ENCODE peak calls at places on chromosomes 16 and 17, in four cellular contexts. R is stimulated activated CD4-positive, alpha-beta T cell treated with anti-CD3 and anti-CD28 coated beads, Interleukin-1b, Interleukin-23, amount 100 ng/mL, for 1 hour; P is EH; G is A549. U is an unnamed sample.

GRCh38 chr17:8029121-8029520 is 9.7 kb upstream of the ALOX15B start:
- DNase-seq in R (no peak), P (peak; percentile 78), G (no peak), U (peak; percentile 93)

GRCh38 chr16:68081796-68082567 is 3.2 kb upstream of the NFATC3 start:
- DNase-seq in R (no peak), P (peak; percentile 19), G (no peak), U (peak; percentile 6)

GRCh38 chr17:63946440-63947363 is 14.6 kb upstream of the CD79B start:
- DNase-seq in R (peak; percentile 15), P (peak; percentile 45), G (peak; percentile 84), U (peak; percentile 15)

GRCh38 chr16:68995011-68995504 is 110.4 kb upstream of the HAS3 start:
- DNase-seq in R (no peak), P (peak; percentile 77), G (peak; percentile 55), U (peak; percentile 77)

GRCh38 chr17:75267146-75267402 is 4.0 kb downstream of the MIF4GD start:
- DNase-seq in R (no peak), P (no peak), G (no peak), U (no peak)

GRCh38 chr16:66914541-66914940 is 4.1 kb downstream of the CDH16 start:
- DNase-seq in R (no peak), P (no peak), G (no peak), U (no peak)

GRCh38 chr17:29162909-29163341 is 17.3 kb downstream of the MYO18A start:
- DNase-seq in R (no peak), P (peak; percentile 39), G (no peak), U (peak; percentile 50)

GRCh38 chr16:12340151-12340733 is 363.7 kb downstream of the SNX29 start:
- DNase-seq in R (no peak), P (peak; percentile 83), G (peak; percentile 31), U (peak; percentile 83)

GRCh38 chr17:81884520-81884919 is 6.9 kb downstream of the ALYREF start:
- DNase-seq in R (no peak), P (no peak), G (no peak), U (no peak)

GRCh38 chr17:76085731-76086366 is 6.9 kb downstream of the ZACN start:
- DNase-seq in R (no peak), P (no peak), G (no peak), U (no peak)

GRCh38 chr17:42133461-42134041 is 10.9 kb downstream of the HSPB9 start:
- DNase-seq in R (no peak), P (peak; percentile 6), G (no peak), U (peak; percentile 34)

GRCh38 chr16:8194795-8195194 is 395.5 kb downstream of the TMEM114 start:
- DNase-seq in R (no peak), P (no peak), G (no peak), U (peak; percentile 9)

GRCh38 chr16:14476183-14476582 is 153.9 kb downstream of the PARN start:
- DNase-seq in R (no peak), P (no peak), G (no peak), U (no peak)

GRCh38 chr16:35734728-35735402 is 2275.5 kb downstream of the TP53TG3F start:
- DNase-seq in R (no peak), P (no peak), G (no peak), U (no peak)